ENCODE peak calls at places on chromosomes 12 and 14, in eight cellular contexts. Y, H, S, V, G, Q, N and F are unnamed samples.

GRCh38 chr14:80781968-80782367 is 159.6 kb downstream of the CEP128 start:
- DNase-seq in Y (peak; percentile 47), H (no peak), S (no peak), V (no peak), G (no peak), Q (no peak), N (no peak), F (no peak)

GRCh38 chr14:65164068-65164824 is 61.9 kb upstream of the MAX start:
- DNase-seq in Y (peak; percentile 61), H (peak; percentile 56), S (no peak), V (no peak), G (no peak), Q (no peak), N (no peak), F (peak; percentile 77)

GRCh38 chr14:69153848-69154208 is 909 bp upstream of the DCAF5 start:
- DNase-seq in Y (no peak), H (peak; percentile 9), S (no peak), V (no peak), G (peak; percentile 24), Q (peak; percentile 50), N (peak; percentile 76), F (peak; percentile 65)

GRCh38 chr12:113292091-113292490 is 42.8 kb downstream of the SLC8B1 start:
- DNase-seq in Y (peak; percentile 76), H (no peak), S (no peak), V (no peak), G (no peak), Q (no peak), N (no peak), F (no peak)

GRCh38 chr14:88614218-88614907 is 51.5 kb downstream of the ZC3H14 start:
- DNase-seq in Y (peak; percentile 81), H (no peak), S (no peak), V (no peak), G (no peak), Q (no peak), N (no peak), F (no peak)

GRCh38 chr12:93968928-93969327 is 179.4 kb upstream of the PLXNC1 start:
- DNase-seq in Y (no peak), H (no peak), S (no peak), V (no peak), G (no peak), Q (no peak), N (no peak), F (no peak)

GRCh38 chr14:70964492-70964891 is 57.2 kb downstream of the PCNX1 start:
- DNase-seq in Y (no peak), H (no peak), S (no peak), V (no peak), G (no peak), Q (no peak), N (no peak), F (no peak)

GRCh38 chr14:58426819-58427288 is 477 bp downstream of the TIMM9 start:
- DNase-seq in Y (peak; percentile 65), H (peak; percentile 85), S (peak; percentile 80), V (peak; percentile 64), G (peak; percentile 68), Q (peak; percentile 60), N (peak; percentile 90), F (no peak)

GRCh38 chr14:50822501-50823042 is 8.4 kb downstream of the NIN start:
- DNase-seq in Y (no peak), H (no peak), S (no peak), V (no peak), G (no peak), Q (no peak), N (peak; percentile 81), F (no peak)

GRCh38 chr14:102905116-102906108 is 17.1 kb upstream of the AMN start:
- DNase-seq in Y (no peak), H (no peak), S (no peak), V (peak; percentile 28), G (no peak), Q (no peak), N (no peak), F (no peak)

GRCh38 chr14:30872602-30873001 is 1.8 kb upstream of the COCH start:
- DNase-seq in Y (no peak), H (no peak), S (no peak), V (no peak), G (no peak), Q (no peak), N (no peak), F (no peak)

GRCh38 chr14:35352274-35353233 is 52.0 kb downstream of the NFKBIA start:
- DNase-seq in Y (no peak), H (no peak), S (no peak), V (no peak), G (no peak), Q (no peak), N (no peak), F (no peak)
- TF ChIP-seq POLR2A in Y (no peak), H (no peak), S (no peak), V (no peak), G (no peak), Q (no peak), N (no peak), F (no peak)

GRCh38 chr12:6182279-6182898 is 17.8 kb upstream of the CD9 start:
- DNase-seq in Y (peak; percentile 68), H (no peak), S (no peak), V (peak; percentile 77), G (peak; percentile 71), Q (peak; percentile 50), N (peak; percentile 85), F (no peak)
- TF ChIP-seq POLR2A in Y (no peak), H (no peak), S (peak; percentile 30), V (no peak), G (no peak), Q (peak; percentile 20), N (no peak), F (no peak)

GRCh38 chr14:94598816-94599655 is 13.2 kb upstream of the SERPINA3 start:
- DNase-seq in Y (peak; percentile 97), H (peak; percentile 98), S (no peak), V (peak; percentile 79), G (peak; percentile 86), Q (peak; percentile 93), N (no peak), F (no peak)
- TF ChIP-seq POLR2A in Y (no peak), H (no peak), S (no peak), V (no peak), G (no peak), Q (peak; percentile 69), N (no peak), F (no peak)

GRCh38 chr12:46368138-46368537 is 4.4 kb downstream of the SLC38A2 start:
- DNase-seq in Y (no peak), H (no peak), S (no peak), V (no peak), G (no peak), Q (no peak), N (no peak), F (no peak)
- TF ChIP-seq POLR2A in Y (no peak), H (no peak), S (no peak), V (no peak), G (no peak), Q (no peak), N (no peak), F (no peak)

GRCh38 chr12:7189398-7190267 is at the start of gene PEX5:
- DNase-seq in Y (peak; percentile 92), H (peak; percentile 96), S (peak; percentile 93), V (peak; percentile 93), G (peak; percentile 85), Q (peak; percentile 90), N (peak; percentile 97), F (peak; percentile 91)
- TF ChIP-seq POLR2A in Y (no peak), H (peak; percentile 36), S (peak; percentile 59), V (no peak), G (peak; percentile 26), Q (peak; percentile 70), N (no peak), F (peak; percentile 26)